ENCODE peak calls at places on chromosome 14, in four cellular contexts. O is cardiac fibroblast, J is heart left ventricle, Q is brain microvascular endothelial cell. N is an unnamed sample.

GRCh38 chr14:64654931-64655330 is 49.3 kb upstream of the PLEKHG3 start:
- DNase-seq in O (peak; percentile 48), J (no peak), Q (peak; percentile 91), N (no peak)

GRCh38 chr14:106506901-106507305 is 980.5 kb downstream of the TMEM121 start:
- DNase-seq in O (no peak), J (no peak), Q (no peak), N (no peak)

GRCh38 chr14:97776890-97777564 is 979.8 kb downstream of the VRK1 start:
- DNase-seq in O (no peak), J (no peak), Q (no peak), N (no peak)

GRCh38 chr14:32468955-32469354 is 139.9 kb downstream of the AKAP6 start:
- DNase-seq in O (peak; percentile 92), J (no peak), Q (peak; percentile 77), N (no peak)

GRCh38 chr14:59359451-59360124 is 105.6 kb downstream of the GPR135 start:
- DNase-seq in O (no peak), J (no peak), Q (no peak), N (no peak)

GRCh38 chr14:64994540-64994939 is 7.8 kb downstream of the FNTB start:
- DNase-seq in O (no peak), J (no peak), Q (no peak), N (no peak)

GRCh38 chr14:31700282-31701074 is 139.3 kb downstream of the NUBPL start:
- DNase-seq in O (no peak), J (no peak), Q (no peak), N (no peak)

GRCh38 chr14:91323671-91324605 is 79.4 kb upstream of the GPR68 start:
- DNase-seq in O (peak; percentile 81), J (peak; percentile 87), Q (peak; percentile 69), N (peak; percentile 47)

GRCh38 chr14:75002392-75003249 is at the start of gene EIF2B2:
- DNase-seq in O (peak; percentile 95), J (peak; percentile 99), Q (peak; percentile 97), N (peak; percentile 89)

GRCh38 chr14:80428171-80428570 is 216.9 kb upstream of the DIO2 start:
- DNase-seq in O (peak; percentile 36), J (no peak), Q (no peak), N (no peak)

DNA sequence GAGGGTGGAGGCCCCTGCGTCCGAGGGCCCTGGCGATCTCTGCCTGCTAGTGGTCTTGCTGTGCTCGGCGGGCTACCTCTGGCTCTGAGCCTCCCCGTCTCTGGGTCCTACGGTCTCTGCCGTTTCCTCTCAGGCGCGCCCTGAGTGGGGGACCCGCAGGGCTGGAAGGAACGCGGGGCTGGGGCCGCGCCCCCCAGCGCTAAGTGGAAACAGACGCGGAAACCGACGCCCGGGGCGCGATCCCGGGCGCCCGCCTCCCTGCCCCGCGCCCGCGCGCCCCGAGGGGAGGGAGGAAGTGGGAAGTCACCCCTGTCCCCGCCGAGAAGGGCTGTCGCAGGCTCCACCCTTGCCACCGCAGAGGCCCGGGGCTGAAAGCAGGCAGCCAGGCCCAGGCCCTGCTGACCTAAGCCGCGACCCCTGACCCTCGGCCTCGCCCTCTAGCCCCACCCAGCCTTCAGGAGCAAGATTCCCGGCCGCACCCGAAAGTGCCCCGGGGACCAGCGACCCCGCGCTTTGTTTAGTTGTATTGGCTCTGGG is 831 bp downstream of the CRIP1 start:
- DNase-seq in O (no peak), J (no peak), Q (no peak), N (no peak)
- TF ChIP-seq CTCF in O (no peak), J (no peak), Q (no peak), N (no peak)

GRCh38 chr14:93800038-93800937 is 12.0 kb upstream of the PRIMA1 start:
- DNase-seq in O (peak; percentile 0), J (no peak), Q (no peak), N (no peak)

GRCh38 chr14:93799617-93800016 is 11.3 kb upstream of the PRIMA1 start:
- DNase-seq in O (no peak), J (no peak), Q (no peak), N (no peak)

GRCh38 chr14:93794756-93795155 is 6.5 kb upstream of the PRIMA1 start:
- DNase-seq in O (no peak), J (no peak), Q (no peak), N (no peak)

GRCh38 chr14:93797536-93797935 is 9.3 kb upstream of the PRIMA1 start:
- DNase-seq in O (no peak), J (no peak), Q (no peak), N (no peak)

DNA sequence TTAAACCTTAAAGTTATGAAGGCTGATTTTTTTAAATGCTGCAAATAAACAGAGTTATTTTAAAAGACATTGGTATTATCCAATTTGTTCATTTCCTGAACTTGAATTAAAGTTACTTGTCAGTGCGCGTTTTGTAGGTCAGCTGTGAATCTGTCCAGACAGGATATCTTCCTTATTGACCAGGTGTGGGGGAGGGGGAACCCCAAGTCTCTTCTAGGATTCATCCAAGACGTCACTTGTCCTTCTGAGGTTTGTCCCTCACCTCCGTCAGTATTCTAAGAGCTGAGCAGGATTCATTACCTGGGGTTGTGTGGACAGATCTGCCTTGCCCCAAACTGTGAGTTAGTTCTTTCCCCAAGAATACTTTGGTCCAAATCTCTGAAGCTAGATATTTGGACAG is 8.8 kb upstream of the PRIMA1 start:
- DNase-seq in O (no peak), J (no peak), Q (no peak), N (no peak)
- TF ChIP-seq CTCF in O (no peak), J (no peak), Q (no peak), N (no peak)

DNA sequence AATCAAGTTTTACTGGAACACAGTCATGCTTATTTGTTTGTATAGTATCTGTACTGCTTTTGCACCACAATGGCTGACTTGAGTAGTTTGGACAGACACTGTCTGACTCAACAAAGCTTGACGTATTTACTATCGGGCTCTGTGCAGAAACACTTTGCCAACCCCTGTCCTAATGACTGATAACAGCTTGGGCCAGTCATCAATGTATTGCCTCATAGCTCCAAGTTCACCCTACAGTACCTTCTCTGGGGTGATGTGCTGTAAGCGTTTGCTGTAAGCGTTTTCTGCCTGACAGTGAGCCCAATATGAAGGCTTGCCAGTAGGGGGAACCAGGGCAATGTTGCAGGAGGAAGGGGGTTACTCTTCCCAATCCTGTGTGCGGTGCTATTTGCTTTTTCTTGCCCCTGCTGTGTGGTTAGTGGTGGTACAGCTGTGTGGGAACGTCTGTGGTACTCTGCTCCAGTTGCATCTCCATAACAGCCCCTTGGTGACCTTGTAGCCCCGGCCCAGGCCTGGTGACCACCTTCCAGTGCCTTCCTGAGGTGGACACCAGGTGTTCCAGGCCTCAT is 5.4 kb upstream of the CCDC177 start:
- DNase-seq in O (peak; percentile 99), J (peak; percentile 47), Q (peak; percentile 78), N (no peak)
- TF ChIP-seq CTCF in O (peak; percentile 90), J (peak; percentile 30), Q (peak; percentile 81), N (peak; percentile 74)

GRCh38 chr14:99552572-99553216 is 51.3 kb downstream of the CCDC85C start:
- DNase-seq in O (no peak), J (peak; percentile 60), Q (no peak), N (no peak)
- TF ChIP-seq CTCF in O (no peak), J (no peak), Q (no peak), N (no peak)

GRCh38 chr14:103693514-103693913 is 21.7 kb downstream of the XRCC3 start:
- DNase-seq in O (no peak), J (peak; percentile 12), Q (no peak), N (no peak)

GRCh38 chr14:103696027-103696402 is 19.2 kb downstream of the XRCC3 start:
- DNase-seq in O (no peak), J (peak; percentile 10), Q (no peak), N (no peak)

GRCh38 chr14:103695331-103696026 is 19.8 kb downstream of the XRCC3 start:
- DNase-seq in O (no peak), J (peak; percentile 21), Q (no peak), N (no peak)

GRCh38 chr14:103692871-103693270 is 22.4 kb downstream of the XRCC3 start:
- DNase-seq in O (no peak), J (peak; percentile 25), Q (no peak), N (no peak)

DNA sequence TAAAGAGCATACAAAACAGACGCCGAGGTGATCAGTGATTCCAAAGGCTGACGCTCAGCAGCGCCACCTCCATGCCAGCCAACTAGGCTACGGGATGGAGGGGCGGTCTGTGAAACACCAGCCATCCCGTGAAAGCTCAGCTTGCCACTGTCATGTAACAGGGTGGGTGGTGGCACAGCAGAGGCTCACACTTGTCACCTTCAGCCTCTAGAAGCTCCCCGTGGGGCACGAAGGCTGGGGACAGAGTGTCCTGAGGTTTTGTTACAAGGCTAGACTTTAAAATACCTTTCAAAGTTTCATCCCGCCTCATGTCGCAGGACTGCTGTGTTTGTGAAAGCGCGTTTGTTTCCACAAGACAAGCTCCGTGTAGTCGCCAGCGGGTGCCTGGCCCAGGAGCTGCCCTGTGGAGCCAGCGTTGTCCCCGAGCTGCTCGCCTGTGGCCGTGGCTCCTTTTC is 20.7 kb downstream of the XRCC3 start:
- DNase-seq in O (no peak), J (peak; percentile 9), Q (no peak), N (no peak)
- TF ChIP-seq CTCF in O (no peak), J (no peak), Q (peak; percentile 22), N (no peak)

GRCh38 chr14:22159049-22159448 is 430.0 kb downstream of the DAD1 start:
- DNase-seq in O (no peak), J (no peak), Q (no peak), N (no peak)

GRCh38 chr14:22159968-22160367 is 429.1 kb downstream of the DAD1 start:
- DNase-seq in O (no peak), J (no peak), Q (no peak), N (no peak)

GRCh38 chr14:22158560-22158959 is 430.5 kb downstream of the DAD1 start:
- DNase-seq in O (no peak), J (no peak), Q (no peak), N (no peak)

GRCh38 chr14:22164616-22165015 is 424.4 kb downstream of the DAD1 start:
- DNase-seq in O (no peak), J (no peak), Q (peak; percentile 65), N (no peak)

DNA sequence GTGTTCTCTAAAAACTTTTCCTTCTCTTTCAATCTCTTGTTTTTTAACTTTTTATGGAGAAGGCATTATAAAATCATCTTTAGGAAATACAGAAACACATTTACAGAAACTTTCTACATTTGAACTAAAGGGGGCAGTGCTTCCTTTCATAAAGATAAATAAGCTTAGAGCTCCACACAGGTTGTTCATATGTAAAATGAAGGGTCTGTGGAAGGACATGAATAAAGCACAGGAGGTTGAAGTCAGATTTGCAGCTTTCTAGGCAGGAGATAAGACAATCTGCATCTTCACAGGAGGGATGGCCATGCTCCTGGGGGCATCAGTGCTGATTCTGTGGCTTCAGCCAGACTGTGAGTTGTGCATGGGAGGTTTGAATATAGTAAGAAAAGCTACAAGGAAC is 426.0 kb downstream of the DAD1 start:
- DNase-seq in O (peak; percentile 32), J (no peak), Q (no peak), N (no peak)
- TF ChIP-seq CTCF in O (peak; percentile 17), J (no peak), Q (peak; percentile 38), N (no peak)

GRCh38 chr14:100654814-100655795 is 67.9 kb upstream of the BEGAIN start:
- DNase-seq in O (no peak), J (no peak), Q (no peak), N (no peak)
- TF ChIP-seq CTCF in O (peak; percentile 55), J (peak; percentile 71), Q (peak; percentile 69), N (peak; percentile 45)

GRCh38 chr14:29016050-29016900 is 249.7 kb downstream of the FOXG1 start:
- DNase-seq in O (peak; percentile 73), J (no peak), Q (peak; percentile 1), N (peak; percentile 22)
- TF ChIP-seq CTCF in O (peak; percentile 91), J (no peak), Q (peak; percentile 95), N (peak; percentile 93)

N was measured in HFF-Myc.